ENCODE peak calls at places on chromosomes 2 and 18, in four cellular contexts. L is suprapubic skin, G is AG09309, S is vagina. T is an unnamed sample.
A peak's percentile ranks its signal among the peaks of the same experiment; 100 is the strongest.

GRCh38 chr2:227415538-227416424 is 28.0 kb upstream of the SCYGR1 start:
- DNase-seq in L (no peak), G (no peak), S (no peak), T (peak; percentile 70)

GRCh38 chr18:31248783-31249521 is 69.0 kb upstream of the DSG1 start:
- DNase-seq in L (no peak), G (no peak), S (no peak), T (no peak)

GRCh38 chr2:47551800-47552525 is 149.0 kb downstream of the MSH2 start:
- DNase-seq in L (no peak), G (no peak), S (no peak), T (no peak)

GRCh38 chr2:31802711-31803110 is 208.1 kb downstream of the MEMO1 start:
- DNase-seq in L (no peak), G (no peak), S (no peak), T (no peak)

GRCh38 chr18:62485684-62486083 is 37.1 kb upstream of the ZCCHC2 start:
- DNase-seq in L (no peak), G (peak; percentile 47), S (no peak), T (peak; percentile 62)

GRCh38 chr18:79400091-79400590 is 4.4 kb downstream of the NFATC1 start:
- DNase-seq in L (no peak), G (no peak), S (no peak), T (peak; percentile 24)

GRCh38 chr2:24048662-24049484 is 668 bp upstream of the FKBP1B start:
- DNase-seq in L (no peak), G (no peak), S (no peak), T (no peak)

GRCh38 chr2:131552886-131553285 is 25.2 kb downstream of the CCDC74A start:
- DNase-seq in L (no peak), G (no peak), S (no peak), T (no peak)

GRCh38 chr18:45828917-45829811 is 3.7 kb downstream of the SIGLEC15 start:
- DNase-seq in L (no peak), G (no peak), S (no peak), T (no peak)

GRCh38 chr2:149732730-149733290 is 145.2 kb upstream of the MMADHC start:
- DNase-seq in L (no peak), G (no peak), S (no peak), T (no peak)

GRCh38 chr2:182208421-182208820 is 218.4 kb downstream of the PDE1A start:
- DNase-seq in L (no peak), G (no peak), S (no peak), T (no peak)

GRCh38 chr2:43318791-43319190 is 92.4 kb upstream of the ZFP36L2 start:
- DNase-seq in L (no peak), G (no peak), S (no peak), T (no peak)

GRCh38 chr18:60499675-60500074 is 127.1 kb upstream of the MC4R start:
- DNase-seq in L (no peak), G (no peak), S (no peak), T (no peak)

GRCh38 chr2:160062283-160063005 is at the start of gene PLA2R1:
- DNase-seq in L (peak; percentile 89), G (no peak), S (no peak), T (peak; percentile 47)

GRCh38 chr2:216735086-216735485 is 39.7 kb upstream of the IGFBP5 start:
- DNase-seq in L (no peak), G (peak; percentile 23), S (peak; percentile 87), T (peak; percentile 68)

GRCh38 chr2:42809876-42810125 is 17.4 kb upstream of the HAAO start:
- DNase-seq in L (peak; percentile 93), G (no peak), S (no peak), T (peak; percentile 83)

GRCh38 chr2:217664761-217665160 is 338.0 kb downstream of the TNS1 start:
- DNase-seq in L (no peak), G (no peak), S (no peak), T (no peak)

GRCh38 chr18:75546964-75547363 is 119.5 kb upstream of the SMIM21 start:
- DNase-seq in L (no peak), G (no peak), S (no peak), T (no peak)
- TF ChIP-seq CTCF in L (no peak), G (no peak), S (no peak), T (no peak)

DNA sequence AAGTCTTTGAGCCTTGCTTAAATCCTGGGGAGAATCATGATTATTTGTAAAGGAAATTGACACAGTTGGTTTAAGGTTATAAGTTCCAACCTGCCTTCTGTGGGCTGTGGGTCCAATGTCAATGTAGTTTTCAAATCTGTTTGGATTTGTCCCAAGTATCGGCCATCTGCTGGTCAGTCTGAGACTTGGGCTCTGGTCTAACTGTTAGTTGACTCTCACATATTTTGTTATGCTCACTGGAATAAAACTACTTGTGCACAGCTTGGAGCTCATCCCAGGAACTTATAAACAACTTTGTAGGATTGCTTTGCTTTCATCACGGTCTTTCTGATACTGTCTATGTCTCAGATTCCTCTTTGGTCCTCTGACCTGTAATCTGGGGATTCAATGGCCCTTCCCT is 1026.2 kb upstream of the ZEB2 start:
- DNase-seq in L (no peak), G (no peak), S (no peak), T (peak; percentile 17)
- TF ChIP-seq CTCF in L (no peak), G (peak; percentile 45), S (no peak), T (peak; percentile 35)

GRCh38 chr2:233400341-233400740 is 46.0 kb downstream of the DGKD start:
- DNase-seq in L (peak; percentile 61), G (no peak), S (no peak), T (no peak)

GRCh38 chr2:233400961-233401360 is 46.7 kb downstream of the DGKD start:
- DNase-seq in L (peak; percentile 7), G (no peak), S (no peak), T (no peak)

GRCh38 chr2:233399306-233400225 is 45.3 kb downstream of the DGKD start:
- DNase-seq in L (peak; percentile 43), G (no peak), S (no peak), T (no peak)

DNA sequence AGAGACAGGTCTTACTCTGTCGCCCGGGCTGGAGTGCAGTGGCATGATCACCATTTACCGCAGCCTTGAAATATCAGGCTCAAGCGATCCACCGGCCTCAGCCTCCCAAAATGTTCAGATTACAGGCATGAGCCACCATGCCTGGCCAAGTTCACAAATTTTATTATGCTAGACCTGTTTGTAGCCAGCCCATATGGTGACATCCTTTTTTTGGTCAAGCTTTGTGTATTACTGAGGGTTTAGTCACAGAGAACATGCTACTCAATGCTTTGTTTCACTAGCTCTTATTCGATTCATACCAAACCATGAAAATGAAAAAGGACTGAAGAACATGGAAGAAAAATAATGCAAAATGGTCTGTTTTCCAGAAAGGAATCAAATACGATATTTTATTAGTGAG is 41.4 kb downstream of the DGKD start:
- DNase-seq in L (peak; percentile 28), G (no peak), S (no peak), T (no peak)
- TF ChIP-seq CTCF in L (no peak), G (no peak), S (no peak), T (no peak)

GRCh38 chr2:99450199-99450598 is 39.6 kb downstream of the REV1 start:
- DNase-seq in L (no peak), G (no peak), S (no peak), T (no peak)

GRCh38 chr2:99451280-99451679 is 38.5 kb downstream of the REV1 start:
- DNase-seq in L (no peak), G (no peak), S (no peak), T (no peak)

GRCh38 chr2:99448556-99448955 is 41.3 kb downstream of the REV1 start:
- DNase-seq in L (no peak), G (peak; percentile 33), S (no peak), T (peak; percentile 60)

DNA sequence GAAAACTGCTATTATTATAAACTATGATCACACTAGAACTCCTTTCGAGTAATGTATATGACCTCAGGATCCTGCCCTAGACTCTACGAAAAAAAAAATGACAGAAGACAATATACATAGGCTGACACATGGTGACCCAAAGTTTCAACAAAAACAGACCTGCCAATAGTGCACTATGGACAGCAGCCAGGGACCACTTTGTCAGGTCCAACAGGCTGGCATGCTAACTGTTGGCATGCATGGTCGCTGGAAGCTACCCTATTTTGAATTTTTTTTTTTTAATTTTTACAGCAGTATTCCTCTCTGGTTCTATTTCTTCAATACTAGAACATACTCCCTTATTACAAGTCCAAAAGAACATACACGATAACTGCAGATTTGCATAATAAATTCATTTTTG is 38.1 kb downstream of the REV1 start:
- DNase-seq in L (no peak), G (no peak), S (no peak), T (no peak)
- TF ChIP-seq CTCF in L (no peak), G (no peak), S (no peak), T (no peak)

GRCh38 chr2:196407675-196408265 is 231.7 kb upstream of the CCDC150 start:
- DNase-seq in L (no peak), G (no peak), S (no peak), T (no peak)
- TF ChIP-seq CTCF in L (no peak), G (no peak), S (no peak), T (no peak)

DNA sequence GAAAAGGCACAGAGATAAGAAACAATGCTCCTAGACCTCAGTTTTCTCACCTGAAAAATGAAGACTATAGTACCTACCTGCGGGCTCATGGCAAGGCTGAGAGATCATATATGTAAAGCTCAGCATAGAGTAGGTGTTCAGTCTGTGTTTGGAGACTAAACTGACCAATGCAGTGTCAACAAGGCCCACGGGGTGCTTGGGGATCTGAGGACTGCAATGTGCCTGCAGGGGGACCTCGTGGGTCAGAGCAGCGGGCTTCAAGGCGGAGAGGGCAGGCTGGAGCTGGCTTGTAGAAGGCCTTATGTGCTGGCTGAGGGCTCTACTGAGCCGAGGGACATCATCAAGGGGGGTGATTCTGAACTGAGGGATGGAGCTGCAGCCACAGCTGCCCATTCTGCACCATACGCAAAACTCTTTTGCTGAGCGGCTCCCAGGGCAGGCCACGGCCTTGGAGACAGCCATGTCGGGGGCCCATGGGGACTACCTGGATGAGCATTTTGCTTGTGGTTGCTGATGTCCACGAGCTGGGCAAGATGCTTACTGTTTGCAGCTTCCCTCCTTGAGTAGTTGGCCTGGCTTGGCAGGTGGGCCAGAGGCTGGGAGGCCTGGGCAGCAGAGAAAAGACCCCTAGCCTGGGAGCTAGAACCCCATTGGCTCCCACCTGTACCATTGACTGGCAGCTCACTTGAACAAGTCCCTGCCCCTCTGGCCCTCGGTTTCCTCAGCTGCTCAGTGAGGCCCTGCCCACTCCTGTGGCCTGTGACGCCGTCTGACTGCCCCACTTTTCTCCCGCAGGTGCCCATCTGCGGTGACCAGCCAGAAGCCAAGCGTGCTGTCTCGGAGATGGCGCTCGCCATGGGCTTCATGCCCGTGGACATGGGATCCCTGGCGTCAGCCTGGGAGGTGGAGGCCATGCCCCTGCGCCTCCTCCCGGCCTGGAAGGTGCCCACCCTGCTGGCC is 23.5 kb downstream of the STEAP3 start:
- DNase-seq in L (no peak), G (no peak), S (no peak), T (no peak)
- TF ChIP-seq CTCF in L (no peak), G (no peak), S (no peak), T (no peak)